ENCODE peak calls at places on chromosome X, in seven cellular contexts. D is endothelial cell of umbilical vein, V is pancreas, X is A549, I is SK-N-SH, J is neural progenitor cell, Q is uterus. K is an unnamed sample.

GRCh38 chrX:41352329-41352801 is 18.4 kb downstream of the DDX3X start:
- DNase-seq in J (no peak), D (peak), I (no peak), X (no peak), Q (no peak), V (no peak), K (no peak)

GRCh38 chrX:53319614-53320542 is 38.5 kb upstream of the IQSEC2 start:
- DNase-seq in Q (no peak), D (no peak), I (peak), J (peak), X (no peak), V (no peak), K (no peak)

GRCh38 chrX:38561126-38561868 is at the start of gene TSPAN7:
- DNase-seq in D (peak), I (peak), J (peak), V (peak), X (peak), Q (peak), K (no peak)

GRCh38 chrX:41335590-41336331 is 1.8 kb downstream of the DDX3X start:
- DNase-seq in X (no peak), I (no peak), Q (no peak), D (no peak), V (no peak), J (no peak), K (no peak)

GRCh38 chrX:34563809-34564208 is 93.3 kb downstream of the TMEM47 start:
- DNase-seq in I (no peak), V (no peak), X (no peak), J (no peak), Q (no peak), D (no peak), K (no peak)

GRCh38 chrX:15301924-15302323 is 13.5 kb downstream of the ASB11 start:
- DNase-seq in X (no peak), J (no peak), V (peak), Q (no peak), I (no peak), D (no peak), K (no peak)

GRCh38 chrX:131270085-131270484 is 19.0 kb downstream of the IGSF1 start:
- DNase-seq in I (no peak), V (no peak), D (no peak), J (no peak), X (no peak), Q (no peak), K (no peak)

GRCh38 chrX:62931625-62932024 is 419.5 kb downstream of the SPIN4 start:
- DNase-seq in Q (no peak), J (no peak), X (no peak), V (no peak), D (no peak), I (no peak), K (no peak)

GRCh38 chrX:40496728-40497127 is 84.0 kb upstream of the ATP6AP2 start:
- DNase-seq in V (no peak), Q (peak), J (peak), X (no peak), D (no peak), I (peak), K (no peak)

GRCh38 chrX:31658360-31658759 is 586.5 kb upstream of the FTHL17 start:
- DNase-seq in I (peak), V (no peak), J (no peak), Q (no peak), D (peak), X (no peak), K (no peak)

GRCh38 chrX:151830911-151831310 is 81.8 kb upstream of the MAGEA4 start:
- DNase-seq in I (no peak), Q (no peak), J (no peak), X (no peak), D (peak), V (no peak), K (no peak)

GRCh38 chrX:57918750-57919436 is 8.6 kb upstream of the ZXDA start:
- DNase-seq in V (peak), J (no peak), D (peak), Q (no peak), X (no peak), I (peak), K (no peak)

GRCh38 chrX:103658681-103659433 is 27.6 kb downstream of the MORF4L2 start:
- DNase-seq in D (no peak), V (no peak), X (no peak), J (no peak), I (no peak), Q (no peak), K (no peak)

GRCh38 chrX:110320588-110320987 is 2.7 kb upstream of the AMMECR1 start:
- DNase-seq in J (no peak), Q (no peak), V (no peak), D (no peak), X (no peak), I (no peak), K (no peak)

GRCh38 chrX:154654372-154654771 is 993 bp upstream of the CTAG2 start:
- DNase-seq in X (no peak), D (no peak), V (peak), I (no peak), Q (no peak), J (no peak), K (no peak)

GRCh38 chrX:54921427-54922021 is 900 bp downstream of the TRO start:
- DNase-seq in D (peak), X (no peak), V (no peak), Q (peak), J (peak), I (peak), K (peak)

GRCh38 chrX:9825129-9825865 is 39.1 kb downstream of the SHROOM2 start:
- DNase-seq in V (no peak), I (no peak), D (peak), J (no peak), X (no peak), Q (no peak), K (no peak)

GRCh38 chrX:68060506-68061205 is 372.6 kb downstream of the OPHN1 start:
- DNase-seq in V (no peak), D (peak), Q (no peak), X (no peak), I (no peak), J (no peak), K (no peak)

GRCh38 chrX:73668779-73669178 is 105.8 kb downstream of the CHIC1 start:
- DNase-seq in V (no peak), D (no peak), J (no peak), Q (no peak), X (no peak), I (no peak), K (no peak)

GRCh38 chrX:111170017-111170416 is 74.0 kb downstream of the PAK3 start:
- DNase-seq in X (no peak), J (no peak), D (no peak), Q (no peak), V (no peak), I (no peak), K (no peak)

GRCh38 chrX:75781618-75782017 is 3.4 kb downstream of the MAGEE2 start:
- DNase-seq in I (peak), J (peak), Q (no peak), V (no peak), X (no peak), D (no peak), K (no peak)

GRCh38 chrX:10399152-10399741 is 221.1 kb downstream of the MID1 start:
- DNase-seq in I (no peak), Q (no peak), D (no peak), V (no peak), J (no peak), X (no peak), K (no peak)

GRCh38 chrX:19540076-19540475 is 24.8 kb upstream of the MAP3K15 start:
- DNase-seq in X (no peak), V (no peak), J (no peak), I (no peak), D (no peak), Q (no peak), K (no peak)

GRCh38 chrX:19539665-19540064 is 24.4 kb upstream of the MAP3K15 start:
- DNase-seq in X (no peak), D (no peak), Q (no peak), I (no peak), V (no peak), J (no peak), K (no peak)

GRCh38 chrX:19541196-19541595 is 25.9 kb upstream of the MAP3K15 start:
- DNase-seq in X (no peak), I (no peak), D (no peak), V (no peak), Q (no peak), J (no peak), K (no peak)

GRCh38 chrX:19532709-19533108 is 17.4 kb upstream of the MAP3K15 start:
- DNase-seq in X (no peak), J (no peak), I (no peak), V (no peak), Q (no peak), D (no peak), K (no peak)

DNA sequence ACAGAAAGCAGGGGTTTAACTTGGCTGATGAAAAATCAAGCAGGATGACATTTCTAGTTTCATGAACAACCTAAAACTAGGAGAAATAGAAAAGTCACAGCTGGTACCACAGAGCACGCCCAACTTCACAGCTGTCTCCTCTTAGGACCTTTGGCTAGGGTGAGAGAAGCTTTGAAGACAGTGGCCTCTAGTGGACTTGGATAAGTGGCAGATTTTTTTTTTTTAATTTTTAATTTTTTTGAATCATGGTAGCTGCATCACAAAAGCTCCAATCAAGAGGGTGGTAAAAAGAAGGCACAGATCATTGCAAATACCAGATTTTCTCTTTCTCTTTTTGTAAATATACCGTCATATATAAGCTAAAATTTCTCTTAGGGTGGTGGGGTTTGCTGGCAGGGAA is 20.2 kb upstream of the MAP3K15 start:
- DNase-seq in J (peak), I (peak), X (peak), Q (no peak), D (no peak), V (no peak), K (no peak)
- TF ChIP-seq CTCF in J (peak), I (peak), X (peak), Q (peak), D (peak), V (peak), K (peak)

GRCh38 chrX:72027024-72027913 is 104.4 kb downstream of the RTL5 start:
- DNase-seq in V (no peak), Q (no peak), X (no peak), D (no peak), I (no peak), J (no peak), K (no peak)

GRCh38 chrX:72028701-72029470 is 102.8 kb downstream of the RTL5 start:
- DNase-seq in D (no peak), J (no peak), I (no peak), X (no peak), Q (no peak), V (no peak), K (no peak)

GRCh38 chrX:72029473-72030411 is 102.0 kb downstream of the RTL5 start:
- DNase-seq in X (peak), V (no peak), J (peak), D (peak), Q (no peak), I (peak), K (peak)

GRCh38 chrX:72026341-72027023 is 105.2 kb downstream of the RTL5 start:
- DNase-seq in X (no peak), I (no peak), D (no peak), J (no peak), V (no peak), Q (no peak), K (no peak)

GRCh38 chrX:72027914-72028307 is 103.8 kb downstream of the RTL5 start:
- DNase-seq in I (no peak), J (no peak), D (no peak), Q (no peak), V (no peak), X (no peak), K (no peak)
- H3K4me3 ChIP-seq in I (no peak), J (no peak), D (no peak), Q (no peak), V (no peak), X (no peak), K (peak)

DNA sequence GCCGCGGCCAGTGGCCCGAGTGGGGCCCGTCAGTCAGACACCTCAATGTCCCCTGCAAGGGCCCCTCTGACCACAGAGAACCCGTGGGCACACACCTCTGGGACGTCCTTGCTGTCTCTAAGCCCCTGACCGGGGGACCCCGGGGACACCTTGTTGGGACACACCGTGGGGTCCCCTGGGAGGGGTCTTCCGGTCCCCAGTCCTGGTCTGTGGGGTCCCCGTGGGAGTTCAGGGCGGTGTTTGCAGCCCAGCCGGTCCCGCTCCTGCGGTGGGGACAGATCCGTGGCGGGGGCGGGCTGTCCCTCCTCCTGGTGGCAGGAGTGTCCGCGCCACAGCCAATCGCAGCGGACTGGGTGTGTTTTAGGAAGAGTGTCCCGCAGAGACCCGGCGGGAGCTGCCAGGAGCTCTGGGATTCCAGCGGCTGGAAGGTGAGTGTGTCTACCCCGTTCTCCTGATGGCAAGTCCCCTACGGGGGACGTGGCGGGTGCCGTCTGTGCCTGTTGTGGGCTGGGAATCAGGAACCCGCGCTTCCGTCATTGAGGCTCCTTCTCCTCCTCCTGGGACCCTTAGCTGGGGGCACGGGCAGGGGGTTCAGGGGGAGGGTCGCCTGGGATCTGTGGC is 5.1 kb upstream of the PLCXD1 start:
- DNase-seq in J (peak), D (no peak), V (peak), X (peak), I (peak), Q (no peak), K (no peak)
- TF ChIP-seq CTCF in J (no peak), D (no peak), V (no peak), X (no peak), I (no peak), Q (no peak), K (no peak)

GRCh38 chrX:66164470-66164869 is 423 bp downstream of the HEPH start:
- DNase-seq in J (peak), Q (no peak), D (no peak), V (no peak), X (no peak), I (no peak), K (no peak)
- H3K4me3 ChIP-seq in J (peak), Q (peak), D (no peak), V (no peak), X (no peak), I (peak), K (peak)

DNA sequence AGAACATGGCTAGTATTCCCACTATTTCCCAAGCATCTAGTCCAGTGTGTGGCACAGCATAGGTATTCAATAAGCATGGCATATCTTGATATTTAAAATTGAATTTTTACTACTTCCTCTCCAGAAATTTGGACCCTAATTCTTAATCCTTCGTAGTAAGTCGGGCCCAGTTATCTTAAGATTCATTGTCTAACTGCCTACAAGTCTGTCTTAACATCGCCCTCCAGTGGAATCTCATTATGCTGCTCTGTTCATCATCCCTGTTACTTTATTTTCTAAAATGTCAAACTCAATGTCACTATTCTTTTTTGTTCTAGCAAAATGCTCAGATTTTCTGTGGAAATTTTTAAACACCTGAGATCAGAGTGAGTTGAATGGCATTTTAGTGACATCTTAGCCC is 606.2 kb downstream of the KLHL13 start:
- DNase-seq in Q (no peak), X (no peak), D (no peak), V (no peak), I (peak), J (peak), K (no peak)
- TF ChIP-seq CTCF in Q (no peak), X (no peak), D (no peak), V (peak), I (peak), J (peak), K (no peak)

DNA sequence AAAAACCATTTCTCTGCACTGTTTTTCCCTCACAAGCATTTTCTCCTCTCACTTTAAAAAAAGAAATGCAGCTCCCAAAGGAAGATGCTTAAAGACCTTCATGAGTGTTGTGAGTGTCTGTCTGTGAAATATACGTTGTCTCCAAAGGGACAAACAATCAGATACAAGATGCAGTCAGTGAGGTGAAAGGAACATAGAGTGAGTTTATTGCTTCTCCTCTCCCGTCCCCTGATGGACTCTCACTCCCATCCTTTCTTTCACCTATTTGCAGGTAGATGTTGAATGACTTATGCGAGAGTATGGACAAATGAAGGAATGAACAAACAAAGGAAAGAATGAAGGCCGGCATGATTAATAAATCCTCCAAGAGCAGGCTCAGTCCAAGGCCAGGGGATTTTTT is 561.2 kb upstream of the DIPK2B start:
- DNase-seq in D (no peak), X (no peak), V (no peak), I (no peak), J (no peak), Q (no peak), K (no peak)
- H3K4me3 ChIP-seq in D (no peak), X (no peak), V (no peak), I (peak), J (no peak), Q (no peak), K (peak)

GRCh38 chrX:150352581-150352980 is 10.5 kb upstream of the MAMLD1 start:
- DNase-seq in X (no peak), V (no peak), Q (no peak), J (no peak), D (no peak), I (no peak), K (no peak)
- TF ChIP-seq CTCF in X (no peak), V (no peak), Q (no peak), J (no peak), D (no peak), I (no peak), K (no peak)

GRCh38 chrX:153333271-153333670 is 682 bp upstream of the ZNF275 start:
- DNase-seq in D (no peak), I (no peak), J (no peak), X (no peak), Q (no peak), V (no peak), K (no peak)
- H3K4me3 ChIP-seq in D (peak), I (peak), J (peak), X (peak), Q (no peak), V (no peak), K (peak)

K was measured in HFF-Myc.